ENCODE peak calls at places on chromosomes 16 and 17, in four cellular contexts. D is omental fat pad; X is activated CD4-positive, alpha-beta memory T cell treated with anti-CD3 and anti-CD28 coated beads, Interleukin-2, amount 10 ng/mL, durations not matched to agents 7 days and 5 days; W is T-helper 22 cell. I is an unnamed sample.

GRCh38 chr16:15781650-15782049 is 75.2 kb downstream of the MYH11 start:
- DNase-seq in D (no peak), X (no peak), W (no peak), I (no peak)

GRCh38 chr17:43219001-43219400 is 7.3 kb downstream of the TMEM106A start:
- DNase-seq in D (no peak), X (no peak), W (no peak), I (no peak)

GRCh38 chr16:78822509-78822908 is 723.1 kb downstream of the WWOX start:
- DNase-seq in D (no peak), X (no peak), W (no peak), I (no peak)

GRCh38 chr17:1074886-1075665 is 78.1 kb downstream of the TIMM22 start:
- DNase-seq in D (no peak), X (no peak), W (no peak), I (no peak)

GRCh38 chr16:53922805-53923645 is 219.1 kb downstream of the FTO start:
- DNase-seq in D (no peak), X (no peak), W (no peak), I (peak; percentile 3)

GRCh38 chr17:74607219-74607618 is 15.1 kb upstream of the CD300LD start:
- DNase-seq in D (no peak), X (no peak), W (no peak), I (no peak)

GRCh38 chr17:18141210-18141803 is 32.8 kb downstream of the MYO15A start:
- DNase-seq in D (no peak), X (peak; percentile 30), W (no peak), I (peak; percentile 36)

GRCh38 chr16:4895366-4895765 is 41.6 kb downstream of the PPL start:
- DNase-seq in D (no peak), X (no peak), W (no peak), I (no peak)

GRCh38 chr16:67641779-67642708 is 2.9 kb upstream of the CARMIL2 start:
- DNase-seq in D (no peak), X (no peak), W (no peak), I (peak; percentile 58)

GRCh38 chr17:46984892-46985291 is 5.8 kb upstream of the RPRML start:
- DNase-seq in D (no peak), X (no peak), W (no peak), I (peak; percentile 23)

GRCh38 chr16:31200821-31201510 is 1.6 kb downstream of the PYCARD start:
- DNase-seq in D (no peak), X (peak; percentile 80), W (no peak), I (no peak)

GRCh38 chr16:9102379-9102778 is 10.9 kb downstream of the HAPSTR1 start:
- DNase-seq in D (no peak), X (no peak), W (no peak), I (no peak)

GRCh38 chr17:68355093-68355492 is 63.8 kb downstream of the ARSG start:
- DNase-seq in D (no peak), X (no peak), W (no peak), I (no peak)

GRCh38 chr16:48136547-48137360 is 19.0 kb downstream of the ABCC12 start:
- DNase-seq in D (no peak), X (no peak), W (no peak), I (no peak)

GRCh38 chr16:75239463-75240122 is 11.8 kb downstream of the BCAR1 start:
- DNase-seq in D (no peak), X (no peak), W (no peak), I (no peak)

GRCh38 chr17:69913241-69914015 is 161.6 kb upstream of the KCNJ16 start:
- DNase-seq in D (no peak), X (no peak), W (no peak), I (no peak)

GRCh38 chr17:4318186-4318585 is 48.3 kb downstream of the UBE2G1 start:
- DNase-seq in D (no peak), X (no peak), W (no peak), I (no peak)

GRCh38 chr16:87723224-87723619 is 42.6 kb downstream of the KLHDC4 start:
- DNase-seq in D (no peak), X (no peak), W (no peak), I (peak; percentile 88)

GRCh38 chr17:27079660-27080059 is 214.3 kb upstream of the WSB1 start:
- DNase-seq in D (no peak), X (no peak), W (no peak), I (no peak)

GRCh38 chr17:82303944-82304808 is 13.2 kb downstream of the CD7 start:
- DNase-seq in D (no peak), X (no peak), W (no peak), I (no peak)

GRCh38 chr17:75864448-75864871 is 9.3 kb upstream of the WBP2 start:
- DNase-seq in D (no peak), X (peak; percentile 76), W (no peak), I (no peak)